ENCODE peak calls at places on chromosomes 4 and X, in four cellular contexts. T, N, B and Z are unnamed samples.

GRCh38 chrX:20418379-20418778 is 151.7 kb upstream of the RPS6KA3 start:
- DNase-seq in T (peak; percentile 33), N (no peak), B (no peak), Z (no peak)

GRCh38 chr4:136301773-136302172 is 1230.5 kb downstream of the PCDH18 start:
- DNase-seq in T (no peak), N (no peak), B (no peak), Z (no peak)

GRCh38 chrX:20442597-20442996 is 175.9 kb upstream of the RPS6KA3 start:
- DNase-seq in T (peak; percentile 89), N (peak; percentile 89), B (peak; percentile 54), Z (peak; percentile 67)

GRCh38 chrX:29797156-29797555 is 418.2 kb upstream of the MAGEB2 start:
- DNase-seq in T (no peak), N (no peak), B (no peak), Z (no peak)

GRCh38 chrX:153970398-153971123 is 1.1 kb downstream of the HCFC1 start:
- DNase-seq in T (no peak), N (no peak), B (no peak), Z (peak; percentile 35)

GRCh38 chr4:147799986-147800555 is 68.2 kb downstream of the ARHGAP10 start:
- DNase-seq in T (no peak), N (peak; percentile 59), B (no peak), Z (peak; percentile 49)

GRCh38 chr4:100340534-100341364 is 150.5 kb upstream of the DDIT4L start:
- DNase-seq in T (no peak), N (no peak), B (no peak), Z (peak; percentile 31)

GRCh38 chr4:78809928-78810835 is 34.0 kb downstream of the BMP2K start:
- DNase-seq in T (no peak), N (no peak), B (no peak), Z (no peak)

GRCh38 chrX:41481264-41482109 is 34.3 kb downstream of the NYX start:
- DNase-seq in T (no peak), N (no peak), B (peak; percentile 2), Z (no peak)

GRCh38 chr4:124810814-124811213 is 98.3 kb upstream of the ANKRD50 start:
- DNase-seq in T (no peak), N (no peak), B (no peak), Z (no peak)

GRCh38 chr4:33160126-33160525 is 2440.0 kb downstream of the PCDH7 start:
- DNase-seq in T (no peak), N (no peak), B (no peak), Z (peak; percentile 5)

DNA sequence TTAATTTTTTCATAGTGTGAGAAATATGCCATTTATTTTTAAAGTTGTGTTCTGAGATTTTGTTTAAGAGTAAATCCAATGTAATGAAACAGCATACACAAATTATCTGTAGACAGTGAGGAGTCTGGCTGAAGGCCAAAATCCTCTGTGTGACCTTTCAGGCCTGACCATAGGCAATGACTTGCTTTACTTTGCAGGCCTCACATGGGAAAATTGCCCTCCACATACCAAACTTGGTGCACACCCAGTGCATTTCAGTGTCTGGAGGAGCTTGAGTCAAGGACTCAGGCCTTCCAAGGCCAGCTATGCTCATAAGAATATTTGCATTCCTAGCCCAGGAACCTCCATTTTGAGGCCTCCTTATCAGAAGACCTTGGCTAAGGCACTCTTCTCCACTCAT is 430.1 kb downstream of the GABRG1 start:
- DNase-seq in T (no peak), N (no peak), B (no peak), Z (no peak)
- H3K27ac ChIP-seq in T (no peak overlapping the region), N (no peak overlapping the region), B (no peak overlapping the region), Z (no peak overlapping the region)

DNA sequence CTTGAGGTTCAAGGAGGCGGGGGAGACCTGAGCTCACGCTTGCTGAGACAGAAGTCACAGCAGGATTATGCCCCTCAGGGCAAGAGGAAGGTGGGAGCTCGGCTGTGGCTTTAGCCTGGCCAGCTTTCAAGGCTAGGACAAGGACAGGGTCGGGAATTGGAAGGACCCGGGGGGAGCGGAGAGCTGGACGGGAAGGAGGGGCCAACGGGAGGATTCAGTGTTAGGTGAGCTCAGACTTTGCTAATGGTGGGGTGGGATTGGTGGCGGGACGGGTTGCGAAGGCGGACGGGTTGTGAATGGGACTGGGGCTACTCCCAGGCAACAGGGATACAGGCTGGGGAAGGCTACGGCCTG is 219 bp downstream of the RIBC1 start:
- DNase-seq in T (no peak), N (no peak), B (no peak), Z (no peak)
- H3K4me3 ChIP-seq in T (peak overlapping the region; percentile 57), N (peak overlapping the region; percentile 92), B (no peak overlapping the region), Z (peak overlapping the region; percentile 81)

DNA sequence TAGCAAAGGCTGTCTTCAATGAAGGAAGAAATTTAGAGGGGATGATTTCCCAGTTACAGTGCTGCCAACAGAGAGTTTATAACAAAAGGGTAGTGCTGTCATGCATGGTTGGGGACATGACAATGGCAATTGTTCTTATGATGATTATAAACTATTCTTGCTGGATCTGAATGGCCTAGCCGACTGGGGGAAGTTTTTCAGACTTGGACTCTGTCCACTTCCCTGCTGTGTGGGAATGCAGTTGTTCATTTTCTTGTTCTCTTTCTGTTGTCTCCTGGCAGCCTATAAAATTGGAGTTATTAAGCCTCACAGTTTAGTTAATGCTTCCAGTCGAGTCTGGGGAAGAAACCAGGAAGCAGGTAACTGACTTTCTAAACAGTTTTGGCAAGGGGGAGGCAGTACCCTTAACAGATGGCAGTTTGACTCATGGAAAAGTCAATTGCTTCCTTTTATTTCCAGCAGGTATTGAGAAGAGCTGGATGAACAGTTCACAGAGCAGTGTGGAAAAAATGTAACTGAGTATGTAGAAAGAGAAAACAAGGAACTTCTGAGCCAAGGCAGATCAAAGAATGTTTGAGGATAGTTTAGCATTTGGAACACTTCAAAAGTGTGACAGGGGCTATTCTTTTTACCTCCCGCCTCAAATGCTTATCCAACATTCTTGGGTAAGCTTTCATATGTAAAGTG is 582.7 kb downstream of the RAPGEF2 start:
- DNase-seq in T (no peak), N (no peak), B (no peak), Z (peak; percentile 27)
- H3K27ac ChIP-seq in T (no peak overlapping the region), N (no peak overlapping the region), B (no peak overlapping the region), Z (no peak overlapping the region)

GRCh38 chr4:26051278-26051677 is 137.3 kb downstream of the SMIM20 start:
- DNase-seq in T (no peak), N (no peak), B (no peak), Z (no peak)

GRCh38 chr4:26050212-26050643 is 136.2 kb downstream of the SMIM20 start:
- DNase-seq in T (no peak), N (no peak), B (no peak), Z (no peak)

GRCh38 chr4:26055855-26056254 is 141.8 kb downstream of the SMIM20 start:
- DNase-seq in T (no peak), N (no peak), B (no peak), Z (no peak)

GRCh38 chr4:26050671-26051070 is 136.7 kb downstream of the SMIM20 start:
- DNase-seq in T (no peak), N (no peak), B (no peak), Z (no peak)

GRCh38 chr4:26052663-26053534 is 138.9 kb downstream of the SMIM20 start:
- DNase-seq in T (no peak), N (no peak), B (no peak), Z (no peak)
- H3K4me3 ChIP-seq in T (no peak overlapping the region), N (no peak overlapping the region), B (no peak overlapping the region), Z (no peak overlapping the region)

GRCh38 chr4:15681372-15682339 is at the start of gene FAM200B:
- DNase-seq in T (peak; percentile 95), N (peak; percentile 97), B (peak; percentile 99), Z (peak; percentile 98)

GRCh38 chr4:15681067-15681371 is 608 bp upstream of the FAM200B start:
- DNase-seq in T (no peak), N (no peak), B (no peak), Z (no peak)

GRCh38 chr4:15684498-15684897 is 2.9 kb downstream of the FAM200B start:
- DNase-seq in T (no peak), N (no peak), B (no peak), Z (no peak)

GRCh38 chr4:15682340-15682725 is 706 bp downstream of the FAM200B start:
- DNase-seq in T (no peak), N (no peak), B (peak; percentile 63), Z (no peak)

DNA sequence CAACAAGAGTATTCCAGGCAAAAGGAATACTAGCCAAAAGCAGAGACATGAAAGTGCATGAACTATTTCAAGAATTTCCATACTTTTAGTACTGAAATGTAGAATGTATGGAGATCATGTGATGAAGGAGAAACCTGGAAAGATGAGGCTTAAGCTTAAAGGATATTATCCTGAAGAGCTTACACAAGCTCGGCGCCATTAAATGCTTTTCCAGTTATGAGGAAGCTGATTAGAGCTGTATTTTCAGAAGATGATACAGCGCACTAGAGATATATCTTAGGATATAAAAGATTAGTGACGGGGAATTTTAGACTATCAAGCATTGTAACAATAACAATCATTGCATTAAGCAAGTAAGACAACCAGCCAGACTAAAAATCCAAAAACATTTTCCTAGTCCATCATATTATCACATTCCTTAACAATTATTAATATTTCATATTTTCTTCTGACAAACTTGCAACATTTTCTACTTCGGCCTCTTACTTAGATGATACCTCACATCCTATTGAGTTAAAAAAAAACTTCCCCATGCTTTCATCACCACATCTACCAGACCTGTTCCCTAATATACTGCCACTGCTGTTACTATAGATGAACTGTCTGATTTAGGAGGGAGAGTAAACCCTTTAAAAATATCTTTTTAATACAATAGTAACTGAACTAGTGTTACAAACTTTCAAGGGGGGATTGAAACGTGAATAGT is 1.3 kb downstream of the FAM200B start:
- DNase-seq in T (no peak), N (no peak), B (no peak), Z (no peak)
- H3K27ac ChIP-seq in T (peak overlapping the region; percentile 88), N (peak overlapping the region; percentile 85), B (peak overlapping the region; percentile 95), Z (peak overlapping the region; percentile 96)

GRCh38 chrX:56764153-56764974 is 35.3 kb downstream of the NBDY start:
- DNase-seq in T (peak; percentile 77), N (peak; percentile 82), B (peak; percentile 64), Z (peak; percentile 48)

GRCh38 chrX:56762220-56762619 is 33.2 kb downstream of the NBDY start:
- DNase-seq in T (peak; percentile 17), N (no peak), B (no peak), Z (no peak)

GRCh38 chrX:56764975-56765791 is 36.1 kb downstream of the NBDY start:
- DNase-seq in T (peak; percentile 52), N (no peak), B (no peak), Z (no peak)

GRCh38 chrX:56762707-56763555 is 33.9 kb downstream of the NBDY start:
- DNase-seq in T (peak; percentile 15), N (no peak), B (no peak), Z (no peak)

DNA sequence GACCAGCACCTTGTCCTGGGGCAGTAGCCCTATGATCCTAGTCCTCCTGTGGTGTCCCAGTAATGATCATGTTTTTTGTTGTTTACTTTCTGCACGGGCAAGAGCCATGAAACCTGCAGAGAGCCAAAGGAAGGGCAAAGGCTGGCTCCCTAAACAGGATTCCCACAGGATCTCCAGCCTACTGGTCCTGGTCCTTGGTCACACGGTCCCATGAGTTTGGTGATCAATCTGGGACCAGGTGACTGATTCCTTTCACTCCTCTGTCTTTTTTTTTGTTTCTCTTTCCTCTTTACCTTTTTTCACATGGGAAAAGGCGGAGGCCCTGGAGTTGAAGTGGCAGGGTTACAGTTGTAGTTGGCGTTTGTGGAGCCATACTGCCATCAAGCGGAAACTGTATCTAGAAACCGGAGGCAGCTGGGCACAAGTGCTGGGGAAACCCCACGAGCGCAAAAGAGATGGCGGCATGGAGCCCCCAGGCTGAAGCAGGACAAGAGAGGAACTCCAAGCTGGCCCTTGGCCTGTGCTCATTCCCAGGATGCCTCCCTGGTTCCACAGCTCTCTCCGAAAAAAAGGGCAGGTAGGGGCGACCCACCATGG is 34.6 kb downstream of the NBDY start:
- DNase-seq in T (peak; percentile 77), N (peak; percentile 81), B (no peak), Z (peak; percentile 16)
- H3K4me3 ChIP-seq in T (no peak overlapping the region), N (no peak overlapping the region), B (no peak overlapping the region), Z (peak overlapping the region; percentile 37)